ENCODE peak calls at places on chromosomes 4 and X, in four cellular contexts. C is WTC11, S is K562, Y is HepG2. T is an unnamed sample.

GRCh38 chr4:153622778-153623240 is 61.3 kb upstream of the TLR2 start:
- DNase-seq in Y (no peak), S (no peak), C (no peak), T (no peak)

GRCh38 chr4:38940476-38940875 is 72.9 kb downstream of the FAM114A1 start:
- DNase-seq in S (no peak), Y (no peak), C (no peak), T (no peak)

GRCh38 chrX:41737065-41737464 is 13.1 kb downstream of the GPR82 start:
- DNase-seq in S (peak), C (no peak), Y (no peak), T (no peak)

GRCh38 chrX:42920752-42921151 is 142.8 kb upstream of the PPP1R2C start:
- DNase-seq in Y (no peak), S (no peak), C (no peak), T (no peak)

GRCh38 chr4:53861856-53862610 is 202.4 kb downstream of the CHIC2 start:
- DNase-seq in S (no peak), Y (no peak), C (no peak), T (no peak)

GRCh38 chr4:152436384-152436783 is 99.5 kb downstream of the FBXW7 start:
- DNase-seq in Y (no peak), C (peak), S (no peak), T (no peak)

GRCh38 chrX:65607070-65607742 is 60.2 kb upstream of the MSN start:
- DNase-seq in S (no peak), C (no peak), Y (no peak), T (no peak)

GRCh38 chr4:123986268-123986798 is 589.7 kb downstream of the SPRY1 start:
- DNase-seq in Y (no peak), C (no peak), S (no peak), T (no peak)

GRCh38 chrX:80648023-80648422 is 161.7 kb downstream of the BRWD3 start:
- DNase-seq in C (no peak), Y (no peak), S (no peak), T (peak)

GRCh38 chr4:24489870-24490269 is 94.5 kb downstream of the DHX15 start:
- DNase-seq in Y (no peak), S (no peak), C (no peak), T (no peak)

GRCh38 chrX:133916984-133917722 is 68.2 kb downstream of the GPC3 start:
- DNase-seq in S (no peak), Y (no peak), C (no peak), T (no peak)

GRCh38 chr4:149291463-149291862 is 524.2 kb downstream of the IQCM start:
- DNase-seq in Y (no peak), C (no peak), S (no peak), T (no peak)

GRCh38 chrX:121975666-121976065 is 928.3 kb downstream of the GLUD2 start:
- DNase-seq in C (no peak), S (no peak), Y (no peak), T (no peak)

GRCh38 chrX:97119474-97120109 is 235.9 kb downstream of the RPA4 start:
- DNase-seq in Y (no peak), S (no peak), C (no peak), T (no peak)

GRCh38 chr4:184282251-184282713 is 64.6 kb upstream of the ENPP6 start:
- DNase-seq in C (peak), Y (peak), S (no peak), T (no peak)

GRCh38 chr4:156838761-156839160 is 132.8 kb downstream of the PDGFC start:
- DNase-seq in S (no peak), C (no peak), Y (no peak), T (no peak)

DNA sequence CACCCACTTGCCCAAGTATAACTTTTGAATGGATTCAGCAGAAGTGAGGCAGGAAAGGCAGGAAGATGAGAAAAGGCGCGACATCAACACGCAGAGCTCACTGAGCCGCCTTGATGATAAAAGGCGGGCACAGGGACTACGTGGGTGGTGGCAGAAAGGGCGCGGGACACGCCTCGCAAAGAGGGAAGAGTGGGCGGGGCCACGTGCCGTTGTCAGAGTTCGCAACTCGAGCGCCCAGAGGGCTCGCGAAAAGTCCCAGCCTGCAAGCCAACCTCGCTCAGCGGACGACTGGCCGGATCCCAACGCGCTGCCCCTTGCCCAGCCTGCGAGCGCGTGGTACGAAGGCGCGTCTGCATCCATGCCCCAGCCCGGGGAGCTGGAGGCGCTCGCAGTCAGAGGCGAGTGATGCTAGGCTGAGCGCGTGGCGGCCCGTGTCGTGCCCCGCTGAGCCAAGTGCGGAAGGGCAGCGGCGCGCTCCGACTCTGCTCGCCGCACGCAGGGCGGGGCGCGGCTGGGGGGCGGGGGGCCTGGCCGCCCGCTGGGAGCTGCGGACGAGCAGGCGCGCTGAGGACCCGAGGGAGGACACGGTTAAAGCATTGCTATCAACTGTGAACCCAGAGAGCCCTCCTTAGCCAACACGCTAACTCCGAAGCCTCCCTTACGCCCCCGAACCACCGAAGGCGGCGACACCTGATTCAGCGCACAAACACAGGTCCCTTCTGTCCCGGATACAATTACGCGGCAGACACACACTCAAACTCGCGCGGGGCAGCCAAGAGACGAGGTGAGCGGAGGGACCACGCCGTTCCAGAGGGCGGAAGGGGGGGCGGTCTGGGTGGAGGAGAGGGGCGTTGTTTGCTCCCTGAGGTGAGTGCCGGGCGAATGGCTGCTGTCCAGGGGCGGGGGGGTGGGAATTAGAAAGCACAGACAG is at the start of gene UGT8:
- DNase-seq in C (peak), S (peak), Y (no peak), T (peak)
- TF ChIP-seq FOXJ3 in C (no peak), S (no peak), Y (no peak), T (no peak)

DNA sequence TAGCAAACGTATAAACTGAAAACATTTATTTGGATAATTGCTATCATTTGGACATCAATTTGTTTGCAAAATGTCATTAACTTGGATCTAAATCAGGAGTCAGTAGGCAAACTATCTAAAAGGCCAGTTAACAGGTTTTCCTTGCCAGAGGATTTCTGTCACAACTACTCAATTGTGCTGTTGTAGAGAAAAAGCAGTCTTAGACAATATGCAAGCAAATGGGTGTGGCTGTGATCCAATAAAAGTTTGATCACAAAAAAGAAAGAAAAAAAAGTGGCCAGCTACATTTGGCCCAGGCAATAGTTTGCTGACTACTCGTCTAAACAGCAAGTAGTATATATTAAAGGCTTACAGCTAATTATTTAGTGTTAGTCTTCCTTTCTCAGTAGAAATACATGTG is 75.4 kb upstream of the GUCY1A1 start:
- DNase-seq in C (no peak), S (no peak), Y (no peak), T (no peak)
- TF ChIP-seq FOXJ3 in C (no peak), S (no peak), Y (no peak), T (no peak)

DNA sequence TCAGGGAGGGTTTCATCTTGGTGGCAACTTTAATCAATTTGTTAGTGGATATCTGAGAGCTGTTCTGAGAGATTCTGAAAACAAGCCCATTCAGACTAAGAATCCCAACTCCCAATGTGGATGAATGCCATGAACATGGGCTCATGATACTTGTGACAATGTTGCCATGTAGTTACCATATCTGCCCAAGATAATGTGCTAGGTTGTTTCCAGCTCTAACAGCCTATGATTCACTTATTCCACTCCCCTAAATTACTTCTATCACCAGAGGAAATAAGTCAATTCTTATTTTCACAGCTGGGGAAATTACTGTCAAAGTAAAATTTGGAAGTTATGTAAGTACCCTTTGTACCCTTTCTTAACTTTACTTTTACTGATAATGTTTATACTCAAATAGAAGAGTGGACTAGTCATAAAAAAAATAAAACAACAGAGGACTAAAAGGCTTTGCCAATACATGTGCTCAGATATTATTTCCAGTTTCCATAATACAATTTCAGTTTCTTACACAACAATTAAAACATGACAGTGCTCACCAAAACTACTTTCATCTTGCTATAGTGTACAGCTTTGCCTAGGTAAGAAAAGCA is 1101.7 kb upstream of the INTU start:
- DNase-seq in Y (no peak), S (no peak), C (no peak), T (no peak)
- TF ChIP-seq FOXJ3 in Y (no peak), S (no peak), C (no peak), T (no peak)

DNA sequence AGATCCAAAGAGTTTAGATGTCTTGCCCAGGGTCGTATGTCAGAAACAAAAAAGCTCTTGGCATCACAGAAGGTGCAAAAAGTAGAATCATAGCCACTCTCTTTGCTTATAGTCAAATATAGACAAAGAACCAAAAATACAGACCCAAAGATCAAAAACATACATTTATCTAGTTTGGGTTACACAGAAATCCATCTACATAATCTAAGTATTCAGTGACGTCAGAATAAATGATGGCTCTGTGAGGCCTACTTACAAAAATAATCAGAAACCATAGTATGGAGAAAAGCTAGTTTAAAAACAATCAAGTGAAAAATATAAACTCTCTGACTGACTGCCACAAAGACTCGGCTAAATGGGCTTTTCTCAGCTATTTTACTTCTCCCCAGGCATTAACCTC is 126.8 kb downstream of the MAPK10 start:
- DNase-seq in C (no peak), S (no peak), Y (no peak), T (no peak)
- TF ChIP-seq FOXJ3 in C (no peak), S (no peak), Y (no peak), T (no peak)

DNA sequence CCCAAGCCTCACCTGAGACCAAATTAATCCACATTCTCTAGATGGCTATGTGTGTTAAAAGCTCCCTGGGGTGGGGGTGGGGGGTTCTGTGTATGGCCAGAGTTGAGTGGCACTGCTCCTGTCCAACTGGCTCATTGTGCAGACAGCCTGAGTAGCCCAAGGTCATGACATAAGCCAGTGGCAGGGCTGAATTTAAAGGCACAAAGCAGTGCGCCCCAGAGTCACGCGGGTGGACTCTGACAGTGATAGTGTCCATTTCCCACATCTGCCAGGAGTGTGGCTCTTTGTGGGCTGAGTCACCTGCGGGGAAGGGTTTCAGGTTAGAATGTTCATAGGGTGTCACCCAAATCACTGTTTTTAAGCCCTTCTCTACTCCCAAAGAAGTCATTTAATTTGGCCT is 45.4 kb downstream of the SCD5 start:
- DNase-seq in C (no peak), S (no peak), Y (no peak), T (peak)
- TF ChIP-seq FOXJ3 in C (no peak), S (no peak), Y (no peak), T (no peak)

T was measured in SK-N-SH.